ENCODE peak calls at places on chromosome 12, in six cellular contexts. K is MCF 10A, P is colonic mucosa, T is A549, C is HFF-Myc, L is B cell. R is an unnamed sample.

GRCh38 chr12:79001404-79001803 is 136.8 kb downstream of the SYT1 start:
- DNase-seq in K (no peak), P (no peak), T (no peak), C (no peak), L (no peak), R (no peak)

GRCh38 chr12:51247523-51248206 is 9.0 kb downstream of the DAZAP2 start:
- DNase-seq in K (no peak), P (no peak), T (no peak), C (no peak), L (no peak), R (no peak)

GRCh38 chr12:105426766-105427165 is 96.3 kb downstream of the C12orf75 start:
- DNase-seq in K (no peak), P (no peak), T (no peak), C (no peak), L (no peak), R (no peak)

GRCh38 chr12:122862110-122862634 is 26.9 kb downstream of the HIP1R start:
- DNase-seq in K (no peak), P (no peak), T (no peak), C (no peak), L (no peak), R (no peak)

GRCh38 chr12:91287753-91288152 is 105.1 kb upstream of the DCN start:
- DNase-seq in K (no peak), P (no peak), T (no peak), C (no peak), L (no peak), R (no peak)

GRCh38 chr12:46473634-46474201 is 101.1 kb upstream of the SLC38A2 start:
- DNase-seq in K (peak), P (peak), T (peak), C (peak), L (peak), R (peak)

GRCh38 chr12:29796823-29797263 is 13.1 kb upstream of the TMTC1 start:
- DNase-seq in K (peak), P (peak), T (no peak), C (peak), L (no peak), R (no peak)

GRCh38 chr12:20436367-20436766 is 68.0 kb downstream of the PDE3A start:
- DNase-seq in K (no peak), P (no peak), T (no peak), C (no peak), L (no peak), R (no peak)

GRCh38 chr12:56565510-56566101 is 44.0 kb downstream of the RBMS2 start:
- DNase-seq in K (no peak), P (peak), T (peak), C (peak), L (peak), R (peak)

DNA sequence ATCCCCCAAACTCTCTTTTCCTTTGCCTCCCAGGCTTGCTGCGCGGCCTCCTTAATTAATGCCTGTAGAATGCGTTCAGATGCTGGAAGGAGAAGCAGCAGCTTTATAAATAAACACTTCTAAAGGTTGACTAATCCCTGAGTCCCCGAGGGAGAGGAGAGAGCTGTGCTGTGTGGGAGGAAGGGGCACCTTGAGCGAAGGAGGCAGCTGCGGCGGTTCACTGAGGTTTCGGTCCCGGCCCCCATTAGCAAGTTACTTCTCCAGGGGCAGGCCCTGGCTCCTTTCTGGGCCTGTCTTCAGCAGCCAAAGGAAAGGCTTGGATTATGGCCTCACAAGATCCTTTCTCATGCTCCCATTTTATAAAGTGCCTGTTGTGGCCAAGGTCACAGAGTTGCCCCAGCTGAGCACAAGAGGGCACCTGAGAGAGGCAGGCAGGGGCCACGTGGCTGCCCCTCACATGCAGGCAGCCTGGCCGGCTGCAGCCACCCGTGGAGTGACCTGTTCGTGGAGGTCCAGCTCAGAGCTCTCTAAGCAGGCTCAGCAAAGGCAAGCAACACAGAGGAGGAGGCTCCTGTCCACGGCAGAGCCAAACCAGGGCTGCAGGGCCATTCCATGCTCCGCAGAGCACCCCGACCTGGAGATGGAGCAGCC is 15.0 kb upstream of the CACNA2D4 start:
- DNase-seq in K (no peak), P (peak), T (no peak), C (no peak), L (peak), R (peak)
- TF ChIP-seq CTCF in K (no peak), P (no peak), T (no peak), C (no peak), L (no peak), R (no peak)

GRCh38 chr12:124914392-124915248 is at the start of gene UBC:
- DNase-seq in K (peak), P (peak), T (no peak), C (peak), L (peak), R (peak)

GRCh38 chr12:124917841-124918621 is 3.6 kb upstream of the UBC start:
- DNase-seq in K (peak), P (no peak), T (no peak), C (no peak), L (no peak), R (no peak)

GRCh38 chr12:124917135-124917840 is 2.8 kb upstream of the UBC start:
- DNase-seq in K (peak), P (peak), T (peak), C (peak), L (peak), R (peak)

GRCh38 chr12:124915249-124916236 is 1.1 kb upstream of the UBC start:
- DNase-seq in K (peak), P (peak), T (no peak), C (no peak), L (no peak), R (no peak)

DNA sequence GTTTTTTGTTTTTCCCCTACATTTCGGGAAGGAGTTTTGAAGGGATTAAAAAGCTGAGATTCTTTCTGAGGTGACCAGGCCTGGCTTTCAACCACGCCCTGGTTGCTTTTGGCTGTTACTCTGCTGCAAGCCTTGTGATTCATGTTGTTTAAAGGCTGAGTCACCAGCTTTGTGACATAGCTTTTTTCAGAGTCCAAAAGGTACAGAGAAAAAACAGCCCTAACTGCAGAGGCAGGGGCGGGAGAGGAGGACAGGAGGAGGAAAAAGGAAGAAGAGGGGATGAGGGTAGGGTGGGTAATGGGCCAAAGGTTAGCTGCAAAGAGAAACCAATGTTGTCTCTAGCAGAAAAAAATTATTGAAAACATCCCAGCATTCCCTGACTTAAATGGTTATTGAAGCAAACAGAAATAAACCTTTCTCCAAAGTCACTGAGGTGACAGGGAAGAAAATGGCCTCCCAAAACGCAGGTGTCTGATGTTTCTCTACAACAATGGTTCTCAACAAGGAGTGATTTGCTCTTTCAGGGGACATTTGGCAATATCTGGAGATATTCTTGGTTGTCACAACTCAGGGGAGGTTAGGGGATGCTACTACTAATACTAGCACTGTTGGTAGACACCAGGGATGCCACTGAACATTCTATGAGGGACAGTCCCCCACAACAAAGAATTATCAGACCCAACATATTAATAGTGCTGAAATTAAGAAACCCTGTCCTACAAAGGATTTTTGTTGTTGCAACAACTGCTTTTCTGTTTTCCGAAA is 2.1 kb upstream of the UBC start:
- DNase-seq in K (peak), P (peak), T (no peak), C (peak), L (no peak), R (no peak)
- TF ChIP-seq CTCF in K (no peak), P (no peak), T (no peak), C (no peak), L (no peak), R (no peak)

DNA sequence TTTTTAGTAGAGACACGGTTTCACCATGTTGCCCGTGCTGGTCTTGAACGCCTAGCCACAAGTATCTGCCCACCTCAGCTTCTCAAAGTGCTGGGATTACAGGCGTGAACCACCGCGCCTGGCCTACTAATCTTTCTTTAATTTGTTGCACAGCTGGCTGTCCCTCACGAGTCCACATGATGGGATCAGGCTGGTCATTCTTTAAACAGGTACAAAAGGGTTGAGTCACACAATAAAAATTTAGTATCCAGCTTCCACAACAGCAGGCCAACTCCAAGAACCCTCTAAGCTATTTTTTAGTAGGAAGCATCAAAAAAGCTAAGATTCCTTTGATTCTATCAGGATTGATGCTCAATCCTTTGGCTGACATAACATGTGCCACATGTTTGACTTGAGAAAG is 17.8 kb downstream of the SINHCAF start:
- DNase-seq in K (no peak), P (no peak), T (no peak), C (no peak), L (no peak), R (no peak)
- TF ChIP-seq CTCF in K (no peak), P (no peak), T (no peak), C (no peak), L (no peak), R (no peak)

GRCh38 chr12:71157601-71158233 is at the start of gene TSPAN8:
- DNase-seq in K (no peak), P (peak), T (no peak), C (no peak), L (no peak), R (no peak)
- TF ChIP-seq CTCF in K (no peak), P (no peak), T (no peak), C (no peak), L (no peak), R (no peak)